ENCODE peak calls at places on chromosomes 13 and 19, in five cellular contexts. C is heart right ventricle, V is Panc1, G is thoracic aorta, P is endodermal cell. F is an unnamed sample. For H3K36me3, the result is how much of the 10 kb centered on the place peaks cover.

GRCh38 chr13:38321654-38322053 is 28.0 kb upstream of the UFM1 start:
- DNase-seq in G (no peak), C (no peak), P (no peak), V (no peak), F (no peak)

GRCh38 chr19:33804021-33804799 is 7.5 kb downstream of the KCTD15 start:
- DNase-seq in P (no peak), C (peak), V (no peak), G (no peak), F (peak)

GRCh38 chr13:25709088-25709487 is 337.3 kb downstream of the ATP8A2 start:
- DNase-seq in G (no peak), V (no peak), C (no peak), P (no peak), F (no peak)

GRCh38 chr19:2579678-2580280 is 103.9 kb downstream of the GADD45B start:
- DNase-seq in G (no peak), V (no peak), C (no peak), P (peak), F (no peak)

GRCh38 chr19:33306853-33307792 is 4.8 kb upstream of the CEBPA start:
- DNase-seq in P (no peak), C (no peak), G (no peak), V (no peak), F (peak)

GRCh38 chr13:41457589-41458186 is 338 bp downstream of the RGCC start:
- DNase-seq in G (no peak), V (no peak), P (peak), C (no peak), F (no peak)

GRCh38 chr19:3275068-3275582 is 50.7 kb downstream of the CELF5 start:
- DNase-seq in V (no peak), G (no peak), P (no peak), C (no peak), F (no peak)

GRCh38 chr13:39897636-39898035 is 242.2 kb downstream of the COG6 start:
- DNase-seq in P (no peak), C (no peak), V (no peak), G (no peak), F (no peak)

GRCh38 chr13:45817833-45818232 is 33.7 kb downstream of the SIAH3 start:
- DNase-seq in C (no peak), V (no peak), P (no peak), G (no peak), F (no peak)

GRCh38 chr19:56120371-56121179 is 520 bp downstream of the ZNF787 start:
- DNase-seq in P (peak), V (no peak), G (peak), C (peak), F (peak)

GRCh38 chr13:62046512-62046911 is 630.9 kb upstream of the PCDH20 start:
- DNase-seq in G (no peak), V (no peak), C (no peak), P (no peak), F (no peak)

GRCh38 chr13:28559636-28560259 is 64.8 kb upstream of the FLT1 start:
- DNase-seq in V (no peak), P (no peak), C (no peak), G (no peak), F (no peak)

DNA sequence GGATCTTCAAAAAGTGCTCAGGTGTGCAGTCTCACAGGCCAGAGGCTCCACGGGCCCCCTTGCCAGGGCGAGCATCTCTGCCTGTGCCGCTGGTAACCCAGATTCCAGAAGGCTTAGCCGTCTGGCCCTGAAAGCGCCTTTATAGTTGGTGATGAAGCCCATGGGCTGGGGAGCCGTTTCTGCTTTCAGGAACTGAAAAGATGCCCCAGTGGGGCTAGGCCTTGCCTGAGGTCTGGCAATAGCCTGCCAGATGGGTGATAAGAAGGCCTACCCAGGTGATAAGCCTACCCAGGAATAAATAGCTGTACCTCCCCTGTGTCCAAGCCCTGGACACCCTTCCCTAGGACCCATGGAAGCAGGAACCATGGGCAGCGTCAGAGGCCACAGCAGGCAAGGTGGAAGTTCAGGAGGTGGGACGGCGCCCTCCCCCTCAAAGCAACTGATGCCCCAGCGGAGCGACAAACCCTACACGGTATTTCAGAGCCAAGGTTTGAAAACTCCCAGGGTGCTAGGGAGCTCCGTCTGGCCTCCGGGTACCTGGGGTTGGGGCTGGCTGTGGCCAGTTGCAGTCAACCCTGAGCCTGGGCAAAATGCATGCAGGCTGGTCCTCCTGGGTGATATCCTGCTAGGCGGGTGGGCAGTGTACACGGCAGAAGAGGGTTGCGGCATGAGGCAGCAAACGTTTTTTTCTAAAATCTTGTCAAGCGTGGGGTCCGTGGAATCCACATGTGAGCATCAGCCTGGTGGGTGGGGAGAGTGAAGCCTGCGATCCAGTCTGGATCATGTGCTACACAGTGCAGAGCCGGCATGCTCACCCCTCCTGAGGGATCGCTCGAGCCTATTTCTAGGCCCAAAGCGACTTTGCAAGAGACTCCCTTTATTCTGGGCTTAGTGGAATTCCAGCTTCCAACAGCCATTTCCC is 45.3 kb downstream of the ACTN4 start:
- DNase-seq in V (no peak), C (no peak), G (no peak), P (no peak), F (no peak)
- H3K4me3 ChIP-seq in V (peak), C (no peak), G (peak), P (no peak), F (no peak)

GRCh38 chr19:5081441-5082161 is 112.7 kb downstream of the KDM4B start:
- DNase-seq in G (no peak), C (no peak), P (no peak), V (no peak), F (no peak)
- H3K36me3 ChIP-seq in G (under half), C (half or more), P (under half), V (under half), F (under half)

GRCh38 chr19:48746738-48747575 is at the start of gene IZUMO1:
- DNase-seq in V (peak), C (peak), P (peak), G (peak), F (no peak)
- H3K4me3 ChIP-seq in V (peak), C (peak), P (peak), G (peak), F (no peak)

GRCh38 chr19:11005521-11005920 is 44.7 kb downstream of the SMARCA4 start:
- DNase-seq in C (no peak), G (no peak), V (no peak), P (no peak), F (no peak)

GRCh38 chr19:11012507-11012906 is 51.7 kb downstream of the SMARCA4 start:
- DNase-seq in V (no peak), G (no peak), C (no peak), P (no peak), F (no peak)

GRCh38 chr19:11007376-11007775 is 46.5 kb downstream of the SMARCA4 start:
- DNase-seq in P (no peak), G (no peak), C (no peak), V (no peak), F (no peak)

GRCh38 chr19:11010041-11010440 is 49.2 kb downstream of the SMARCA4 start:
- DNase-seq in P (no peak), V (no peak), G (no peak), C (no peak), F (no peak)

DNA sequence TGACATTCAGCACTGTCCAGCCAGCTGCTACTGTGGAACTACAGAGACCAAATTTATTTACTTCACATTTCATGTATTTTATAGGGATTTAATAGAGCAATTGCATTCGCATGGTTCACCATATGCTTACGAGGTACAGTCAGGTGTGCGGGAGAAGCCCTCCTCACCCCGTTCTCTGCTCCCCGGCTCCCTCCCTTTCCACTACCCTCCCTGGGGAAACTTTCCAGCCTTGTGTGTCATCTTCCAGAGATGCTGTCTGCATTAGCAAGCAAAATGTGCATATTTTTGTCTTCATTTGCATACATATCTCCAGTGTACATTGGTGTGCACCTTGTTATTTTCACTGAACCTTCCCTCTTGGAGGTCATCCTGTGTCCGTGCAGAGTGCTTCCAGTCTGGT is 47.3 kb downstream of the SMARCA4 start:
- DNase-seq in P (no peak), V (no peak), G (no peak), C (no peak), F (no peak)
- H3K36me3 ChIP-seq in P (half or more), V (under half), G (under half), C (half or more), F (half or more)

DNA sequence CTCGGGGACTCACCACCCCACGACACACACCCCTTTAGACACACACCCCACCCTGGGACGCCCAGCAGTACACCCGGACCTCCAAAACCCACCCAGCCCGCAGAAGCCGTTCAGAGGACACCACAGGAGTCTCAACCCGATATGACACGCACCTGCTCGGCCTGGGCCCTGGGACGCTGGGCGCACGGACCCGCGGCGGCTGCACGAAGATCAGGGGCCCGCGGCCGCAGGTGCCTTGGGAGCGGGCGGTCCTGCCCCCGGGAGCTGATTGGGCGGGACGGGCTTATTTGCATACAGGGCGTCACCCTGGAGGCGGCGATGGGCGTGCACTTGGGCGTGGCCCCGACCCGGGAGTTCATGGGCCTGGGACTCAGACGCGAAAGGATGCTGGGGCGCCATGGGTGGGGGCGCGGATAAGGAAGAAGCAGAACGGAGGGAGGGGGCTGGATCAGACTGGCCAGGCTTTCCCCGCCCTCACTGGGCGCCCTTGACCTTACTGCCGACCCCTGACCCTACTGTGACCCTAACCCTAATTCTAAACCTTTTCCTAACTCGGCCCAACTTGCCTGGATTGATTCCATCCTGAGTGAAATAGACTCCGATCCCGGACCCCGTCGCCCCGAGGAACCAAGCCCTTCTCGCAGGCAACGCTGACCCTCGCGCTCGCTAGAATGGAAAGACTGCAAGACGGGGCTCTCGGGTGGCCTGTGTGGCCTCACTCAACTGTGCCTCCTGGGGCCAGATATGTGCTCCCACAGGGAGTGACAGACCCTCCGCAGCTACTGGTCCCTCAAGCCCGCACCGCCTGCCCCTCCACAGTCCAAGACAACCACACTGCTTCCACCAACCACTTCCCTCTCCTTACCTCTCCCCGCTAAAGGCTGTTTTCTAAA is at the start of gene MEF2B:
- DNase-seq in C (peak), V (no peak), G (no peak), P (peak), F (no peak)
- H3K4me3 ChIP-seq in C (peak), V (no peak), G (peak), P (no peak), F (no peak)

DNA sequence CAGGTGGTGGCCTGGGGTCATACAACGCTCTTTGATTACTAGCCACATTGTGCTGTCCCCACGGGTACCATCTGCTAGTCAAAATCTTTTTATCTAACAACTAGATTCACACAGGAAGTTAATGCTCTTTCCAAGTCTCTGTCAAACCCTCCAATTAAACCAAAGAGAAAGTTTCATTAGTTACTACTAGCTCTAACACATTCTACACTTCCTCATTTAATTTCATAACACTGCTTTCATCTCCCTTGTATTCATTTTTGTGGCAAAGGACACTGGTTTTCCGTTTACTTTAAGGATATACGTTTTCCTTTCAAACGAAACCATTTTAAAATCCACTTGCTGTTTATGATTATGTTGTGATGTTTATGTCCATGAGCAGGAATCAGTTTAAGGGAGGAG is 5.3 kb downstream of the DYRK1B start:
- DNase-seq in C (no peak), V (no peak), P (no peak), G (no peak), F (no peak)
- H3K36me3 ChIP-seq in C (half or more), V (half or more), P (half or more), G (under half), F (half or more)

GRCh38 chr13:51643114-51643881 is 59.0 kb downstream of the WDFY2 start:
- DNase-seq in G (no peak), P (peak), V (no peak), C (no peak), F (peak)

GRCh38 chr13:51646041-51646670 is 61.9 kb downstream of the WDFY2 start:
- DNase-seq in V (no peak), G (no peak), C (no peak), P (peak), F (no peak)

GRCh38 chr13:51643882-51644281 is 59.6 kb downstream of the WDFY2 start:
- DNase-seq in P (no peak), C (no peak), G (no peak), V (no peak), F (peak)

GRCh38 chr13:51645154-51645650 is 60.9 kb downstream of the WDFY2 start:
- DNase-seq in V (no peak), P (no peak), G (no peak), C (no peak), F (no peak)

GRCh38 chr13:51644649-51645048 is 60.4 kb downstream of the WDFY2 start:
- DNase-seq in V (no peak), P (no peak), G (no peak), C (no peak), F (peak)
- H3K4me3 ChIP-seq in V (no peak), P (no peak), G (no peak), C (no peak), F (no peak)

DNA sequence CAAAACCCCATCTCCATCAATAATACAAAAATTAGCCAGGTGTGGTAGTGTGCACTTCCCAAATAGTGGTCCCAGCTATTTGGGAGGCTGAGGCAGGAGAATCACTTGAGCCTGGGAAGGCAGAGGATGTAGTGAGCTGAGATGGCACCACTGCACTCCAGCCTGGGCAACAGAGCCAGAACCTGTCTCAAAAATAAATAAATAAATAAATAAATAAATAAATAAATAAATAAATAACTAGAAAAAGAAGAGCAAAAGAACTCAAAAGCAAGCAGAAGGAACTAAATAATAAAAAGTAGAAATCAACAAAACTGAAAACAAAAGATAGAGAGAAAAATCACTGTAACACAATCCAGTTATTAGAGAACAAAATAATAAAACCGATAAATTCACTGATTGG is 12.3 kb downstream of the ZNF585A start:
- DNase-seq in G (no peak), V (no peak), C (no peak), P (no peak), F (no peak)
- H3K36me3 ChIP-seq in G (half or more), V (under half), C (half or more), P (half or more), F (under half)